ENCODE peak calls at places on chromosomes 6 and 20, in seven cellular contexts. B is sigmoid colon, R is K562, D is HepG2, E is ovary, A is suprapubic skin, S is tibial nerve. J is an unnamed sample. For H3K27me3 and H3K4me1, the result is how much of the 10 kb centered on the place peaks cover.

GRCh38 chr6:32177182-32177787 is 920 bp upstream of the RNF5 start:
- DNase-seq in B (peak), R (peak), D (no peak), E (no peak), A (no peak), S (no peak), J (no peak)

GRCh38 chr20:44747166-44748004 is 1.7 kb downstream of the KCNK15 start:
- DNase-seq in B (peak), R (peak), D (peak), E (peak), A (peak), S (peak), J (peak)

GRCh38 chr6:140346461-140346860 is 972.0 kb upstream of the CITED2 start:
- DNase-seq in B (no peak), R (no peak), D (no peak), E (peak), A (no peak), S (no peak), J (no peak)

GRCh38 chr20:57654363-57654997 is 34.3 kb upstream of the ZBP1 start:
- DNase-seq in B (peak), R (peak), D (peak), E (peak), A (peak), S (peak), J (peak)

GRCh38 chr20:3812975-3813599 is 7.3 kb upstream of the AP5S1 start:
- DNase-seq in B (peak), R (no peak), D (no peak), E (no peak), A (no peak), S (no peak), J (no peak)

GRCh38 chr6:142960098-142960497 is 15.1 kb upstream of the HIVEP2 start:
- DNase-seq in B (no peak), R (no peak), D (no peak), E (no peak), A (no peak), S (no peak), J (no peak)

GRCh38 chr6:150857062-150857905 is 8.2 kb upstream of the MTHFD1L start:
- DNase-seq in B (no peak), R (no peak), D (peak), E (no peak), A (no peak), S (no peak), J (no peak)

GRCh38 chr20:419556-420168 is 11.6 kb downstream of the RBCK1 start:
- DNase-seq in B (no peak), R (no peak), D (no peak), E (no peak), A (no peak), S (no peak), J (no peak)

GRCh38 chr6:157718788-157719187 is 104.3 kb upstream of the SNX9 start:
- DNase-seq in B (no peak), R (no peak), D (no peak), E (no peak), A (no peak), S (no peak), J (no peak)

GRCh38 chr6:128743974-128744765 is 138.8 kb upstream of the LAMA2 start:
- DNase-seq in B (no peak), R (no peak), D (no peak), E (no peak), A (no peak), S (no peak), J (no peak)

GRCh38 chr6:122438975-122439374 is 32.6 kb downstream of the SERINC1 start:
- DNase-seq in B (no peak), R (no peak), D (no peak), E (no peak), A (no peak), S (no peak), J (no peak)

GRCh38 chr20:34874094-34874654 is 1.5 kb upstream of the GGT7 start:
- DNase-seq in B (peak), R (peak), D (peak), E (peak), A (no peak), S (peak), J (peak)

GRCh38 chr6:10401004-10401536 is 13.8 kb downstream of the TFAP2A start:
- DNase-seq in B (no peak), R (no peak), D (no peak), E (no peak), A (no peak), S (no peak), J (no peak)

GRCh38 chr20:3398681-3399252 is 8.7 kb downstream of the DNAAF9 start:
- DNase-seq in B (no peak), R (no peak), D (no peak), E (no peak), A (no peak), S (no peak), J (no peak)

GRCh38 chr20:32435449-32436107 is 77.4 kb downstream of the ASXL1 start:
- DNase-seq in B (peak), R (no peak), D (no peak), E (no peak), A (no peak), S (no peak), J (no peak)

GRCh38 chr6:20029979-20030378 is 182.3 kb downstream of the MBOAT1 start:
- DNase-seq in B (no peak), R (no peak), D (no peak), E (no peak), A (no peak), S (no peak), J (no peak)

GRCh38 chr20:53774487-53775203 is 181.0 kb upstream of the ZNF217 start:
- DNase-seq in B (no peak), R (no peak), D (no peak), E (no peak), A (no peak), S (no peak), J (no peak)

GRCh38 chr6:33962186-33962585 is 158.4 kb upstream of the MLN start:
- DNase-seq in B (no peak), R (no peak), D (no peak), E (no peak), A (peak), S (no peak), J (no peak)

GRCh38 chr20:19628570-19629134 is 129.4 kb upstream of the RIN2 start:
- DNase-seq in B (no peak), R (peak), D (peak), E (no peak), A (no peak), S (peak), J (peak)

GRCh38 chr6:163352011-163352685 is 62.4 kb upstream of the QKI start:
- DNase-seq in B (no peak), R (no peak), D (no peak), E (no peak), A (no peak), S (no peak), J (no peak)

GRCh38 chr6:88177961-88178464 is 11.9 kb upstream of the CNR1 start:
- DNase-seq in B (no peak), R (no peak), D (peak), E (no peak), A (no peak), S (no peak), J (no peak)

GRCh38 chr6:109507490-109508072 is 24.6 kb upstream of the ZBTB24 start:
- DNase-seq in B (no peak), R (no peak), D (no peak), E (no peak), A (no peak), S (no peak), J (no peak)

GRCh38 chr6:20038805-20039204 is 173.5 kb downstream of the MBOAT1 start:
- DNase-seq in B (no peak), R (no peak), D (no peak), E (no peak), A (no peak), S (no peak), J (no peak)

GRCh38 chr6:134182528-134182927 is 130.1 kb upstream of the SLC2A12 start:
- DNase-seq in B (no peak), R (no peak), D (no peak), E (no peak), A (no peak), S (no peak), J (no peak)

GRCh38 chr20:38940644-38941043 is 14.4 kb downstream of the FAM83D start:
- DNase-seq in B (peak), R (no peak), D (no peak), E (no peak), A (peak), S (no peak), J (no peak)

GRCh38 chr20:57790176-57790575 is 80.4 kb upstream of the PMEPA1 start:
- DNase-seq in B (peak), R (no peak), D (no peak), E (no peak), A (peak), S (no peak), J (no peak)

GRCh38 chr6:7911345-7911725 is 747 bp upstream of the TXNDC5 start:
- DNase-seq in B (no peak), R (no peak), D (no peak), E (no peak), A (no peak), S (no peak), J (no peak)

GRCh38 chr6:46706464-46706863 is 18.8 kb downstream of the TDRD6 start:
- DNase-seq in B (no peak), R (no peak), D (no peak), E (no peak), A (no peak), S (no peak), J (no peak)

GRCh38 chr20:8946036-8946926 is 122.6 kb upstream of the PLCB4 start:
- DNase-seq in B (no peak), R (no peak), D (no peak), E (no peak), A (no peak), S (peak), J (no peak)

GRCh38 chr6:108744996-108745395 is 103.2 kb upstream of the ARMC2 start:
- DNase-seq in B (no peak), R (no peak), D (no peak), E (no peak), A (peak), S (no peak), J (no peak)

GRCh38 chr6:75065524-75065923 is 140.3 kb downstream of the COL12A1 start:
- DNase-seq in B (no peak), R (no peak), D (no peak), E (no peak), A (no peak), S (no peak), J (no peak)

GRCh38 chr6:112717856-112718255 is 370.7 kb downstream of the RFPL4B start:
- DNase-seq in B (no peak), R (no peak), D (no peak), E (no peak), A (no peak), S (no peak), J (no peak)

GRCh38 chr6:3410385-3411360 is 46.2 kb downstream of the SLC22A23 start:
- DNase-seq in B (peak), R (peak), D (peak), E (no peak), A (no peak), S (peak), J (peak)

GRCh38 chr6:107786709-107787588 is 37.2 kb downstream of the SCML4 start:
- DNase-seq in B (no peak), R (no peak), D (no peak), E (no peak), A (no peak), S (no peak), J (no peak)

GRCh38 chr20:23445596-23446217 is 6.2 kb downstream of the CSTL1 start:
- DNase-seq in B (no peak), R (no peak), D (peak), E (no peak), A (no peak), S (no peak), J (no peak)

GRCh38 chr6:14542670-14543366 is 425.2 kb downstream of the CD83 start:
- DNase-seq in B (no peak), R (no peak), D (no peak), E (no peak), A (no peak), S (no peak), J (no peak)

GRCh38 chr6:42555477-42556457 is 8.1 kb upstream of the UBR2 start:
- DNase-seq in B (no peak), R (peak), D (peak), E (no peak), A (no peak), S (no peak), J (no peak)

GRCh38 chr20:10131612-10132345 is 86.9 kb upstream of the SNAP25 start:
- DNase-seq in B (peak), R (no peak), D (no peak), E (peak), A (no peak), S (no peak), J (peak)

GRCh38 chr20:51487525-51488279 is 54.8 kb downstream of the NFATC2 start:
- DNase-seq in B (no peak), R (peak), D (peak), E (no peak), A (no peak), S (no peak), J (no peak)

GRCh38 chr20:51487076-51487475 is 55.4 kb downstream of the NFATC2 start:
- DNase-seq in B (no peak), R (no peak), D (no peak), E (no peak), A (no peak), S (no peak), J (no peak)

GRCh38 chr20:51486197-51487005 is 56.1 kb downstream of the NFATC2 start:
- DNase-seq in B (no peak), R (no peak), D (no peak), E (no peak), A (no peak), S (no peak), J (no peak)

GRCh38 chr20:51489611-51490010 is 52.9 kb downstream of the NFATC2 start:
- DNase-seq in B (no peak), R (no peak), D (no peak), E (no peak), A (no peak), S (no peak), J (no peak)

DNA sequence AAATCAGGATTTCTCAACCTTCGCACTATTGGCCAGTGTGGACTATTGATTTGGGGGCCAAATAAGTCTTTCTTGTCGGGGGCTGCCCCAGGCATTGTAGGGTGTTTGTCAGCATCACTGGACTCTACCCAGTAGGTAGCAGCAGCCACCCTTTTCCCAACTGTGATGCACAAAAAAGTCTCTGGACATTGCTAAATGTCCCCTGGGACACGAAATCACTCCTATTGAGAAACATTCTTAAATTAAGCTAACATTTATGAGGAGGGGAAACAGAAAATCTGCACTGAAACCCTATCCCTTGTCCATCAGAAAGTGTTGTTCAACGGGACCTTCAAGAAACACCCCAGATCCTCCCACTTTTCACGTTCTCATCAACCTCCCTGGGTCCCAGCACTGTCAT is 54.2 kb downstream of the NFATC2 start:
- DNase-seq in B (no peak), R (no peak), D (no peak), E (no peak), A (no peak), S (no peak), J (no peak)
- H3K27me3 ChIP-seq in B (under half), R (under half), D (under half), E (under half), A (under half), S (under half), J (under half)

DNA sequence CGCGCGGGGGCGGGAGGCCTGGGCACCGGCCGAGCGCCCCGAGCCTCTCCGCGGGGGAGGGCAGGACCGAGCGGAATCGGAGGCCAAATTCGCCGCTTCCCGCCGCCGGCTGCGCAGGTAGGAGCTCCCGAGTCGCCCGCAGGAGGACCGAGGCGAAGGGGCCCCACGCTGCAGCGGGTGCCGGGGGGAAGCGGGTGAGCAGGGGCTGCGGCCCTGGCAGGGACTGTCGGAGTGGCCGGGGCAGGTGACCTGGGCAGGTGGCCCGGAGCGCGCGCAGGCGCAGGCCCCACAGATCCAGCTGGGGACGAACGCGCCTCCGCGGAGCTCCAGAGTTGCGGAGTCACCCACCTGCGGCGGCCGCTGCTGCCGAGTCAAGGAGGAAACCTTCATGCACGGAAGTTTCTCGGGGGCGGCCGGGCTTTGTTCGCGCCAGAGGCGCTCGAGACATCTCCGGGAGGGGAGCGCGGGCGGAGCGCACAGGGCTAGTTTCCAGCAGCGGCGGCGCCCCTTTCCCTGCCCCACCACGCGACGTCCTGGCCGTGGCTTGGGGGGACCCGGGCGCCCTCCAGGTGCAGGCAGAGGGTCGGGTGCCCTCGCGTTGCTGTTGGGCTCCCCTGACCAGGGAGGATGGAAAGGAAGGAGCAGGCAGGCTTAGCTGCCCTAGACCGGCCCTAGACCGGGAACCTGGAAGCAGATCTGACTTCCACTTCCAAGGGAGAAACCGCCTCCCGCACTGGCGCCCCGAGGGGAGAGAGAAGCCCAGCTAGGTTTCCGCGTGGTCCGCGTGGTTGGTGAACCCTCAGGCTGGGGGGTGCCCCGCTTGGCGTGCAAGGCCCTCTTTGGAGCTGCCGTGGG is 590 bp downstream of the SLCO4A1 start:
- DNase-seq in B (no peak), R (peak), D (no peak), E (peak), A (no peak), S (no peak), J (peak)
- H3K4me1 ChIP-seq in B (under half), R (half or more), D (half or more), E (under half), A (half or more), S (half or more), J (half or more)

DNA sequence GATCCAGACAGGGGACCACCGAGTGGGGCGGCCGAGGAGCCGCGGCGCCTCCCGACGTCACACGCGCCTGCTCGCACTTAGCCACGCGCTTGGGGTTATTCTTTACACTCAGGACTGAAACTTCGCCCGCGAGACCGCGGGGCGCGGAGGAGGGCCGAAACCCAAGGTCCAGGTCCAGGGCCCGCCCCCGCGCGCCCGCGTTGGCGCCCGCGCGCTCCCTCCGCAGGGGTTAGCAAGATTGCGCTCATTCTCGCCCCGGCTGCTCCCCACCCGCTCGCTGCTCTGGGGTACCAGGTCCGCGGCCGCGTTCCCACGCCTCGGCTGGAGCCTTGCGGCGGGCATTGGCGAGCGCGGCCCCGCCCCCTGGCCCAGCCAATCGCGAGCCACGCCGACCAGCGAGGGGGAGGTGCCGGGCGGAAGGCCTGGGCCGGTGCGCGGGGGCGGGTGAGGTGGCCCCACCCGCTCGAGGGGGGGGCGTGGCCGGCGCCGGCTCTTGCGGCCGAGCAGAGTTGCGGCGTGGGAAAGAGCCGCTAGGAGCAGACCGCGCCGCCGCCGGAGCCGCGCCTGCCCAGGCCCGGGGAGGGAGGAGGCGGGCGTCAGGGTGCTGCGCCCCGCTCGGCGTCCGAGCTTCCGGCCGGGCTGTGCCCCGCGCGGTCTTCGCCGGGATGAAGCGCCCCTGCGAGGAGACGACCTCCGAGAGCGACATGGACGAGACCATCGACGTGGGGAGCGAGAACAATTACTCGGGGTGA is at the start of gene HEY2:
- DNase-seq in B (peak), R (peak), D (peak), E (peak), A (peak), S (peak), J (peak)
- TF ChIP-seq EP300 in B (no peak), R (no peak), D (no peak), E (peak), A (no peak), S (peak), J (no peak)

GRCh38 chr6:166005846-166006592 is 161.6 kb downstream of the TBXT start:
- DNase-seq in B (peak), R (no peak), D (no peak), E (peak), A (no peak), S (no peak), J (peak)

GRCh38 chr6:166005401-166005845 is 162.2 kb downstream of the TBXT start:
- DNase-seq in B (peak), R (no peak), D (no peak), E (peak), A (no peak), S (no peak), J (no peak)

GRCh38 chr6:166008441-166009369 is 158.9 kb downstream of the TBXT start:
- DNase-seq in B (peak), R (no peak), D (no peak), E (peak), A (no peak), S (no peak), J (no peak)

GRCh38 chr6:166007349-166008263 is 160.0 kb downstream of the TBXT start:
- DNase-seq in B (peak), R (no peak), D (no peak), E (peak), A (no peak), S (peak), J (peak)

DNA sequence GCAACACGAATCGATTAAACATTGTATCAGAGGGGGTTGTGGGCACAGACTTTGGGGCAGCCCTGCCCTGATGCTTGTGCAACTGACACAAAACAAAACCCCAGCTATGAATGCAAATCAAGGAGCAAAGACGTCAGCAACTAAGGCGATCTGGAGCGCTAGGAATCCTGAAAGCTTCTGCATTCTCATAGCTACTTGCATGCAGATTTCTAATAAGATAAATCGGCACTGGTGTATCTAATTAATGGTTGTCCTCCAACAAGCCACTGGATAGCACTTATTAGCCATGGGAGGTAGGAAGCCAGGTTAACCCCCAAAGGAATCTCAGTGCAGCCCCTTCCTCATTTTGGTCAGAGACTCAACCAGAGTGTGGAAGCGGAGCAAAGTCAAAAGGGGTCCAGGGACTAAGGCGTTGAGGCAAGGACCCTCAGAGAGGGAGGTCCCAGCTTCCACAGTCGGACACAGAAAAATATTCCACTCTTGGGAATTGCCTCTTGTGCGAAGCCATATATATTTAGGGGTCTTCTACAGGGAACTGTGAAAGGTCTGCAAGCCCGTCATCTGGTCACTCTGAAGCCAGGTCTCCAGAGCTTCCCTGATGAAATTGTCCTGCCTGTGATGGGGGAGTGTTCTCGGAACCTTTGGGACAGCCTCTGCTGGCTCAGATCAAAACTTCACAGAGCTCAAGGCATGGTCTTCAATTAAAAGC is 160.9 kb downstream of the TBXT start:
- DNase-seq in B (no peak), R (no peak), D (no peak), E (no peak), A (no peak), S (no peak), J (no peak)
- H3K27me3 ChIP-seq in B (under half), R (under half), D (under half), E (under half), A (half or more), S (under half), J (under half)